ENCODE peak calls at places on chromosome 22, in four cellular contexts. D, A, M and Y are unnamed samples.

GRCh38 chr22:39932918-39933649 is 27.1 kb upstream of the TMA7B start:
- DNase-seq in D (no peak), A (no peak), M (no peak), Y (no peak)

GRCh38 chr22:41672780-41673509 is 15.7 kb downstream of the SNU13 start:
- DNase-seq in D (no peak), A (no peak), M (no peak), Y (no peak)

GRCh38 chr22:46479046-46479445 is 58.4 kb downstream of the CELSR1 start:
- DNase-seq in D (no peak), A (no peak), M (no peak), Y (no peak)

GRCh38 chr22:46614070-46614931 is 5.9 kb upstream of the GRAMD4 start:
- DNase-seq in D (peak; percentile 60), A (no peak), M (no peak), Y (peak; percentile 63)

GRCh38 chr22:30829901-30830550 is 135.4 kb downstream of the OSBP2 start:
- DNase-seq in D (no peak), A (no peak), M (no peak), Y (no peak)

GRCh38 chr22:50734343-50734771 is 3.6 kb upstream of the ACR start:
- DNase-seq in D (no peak), A (no peak), M (peak; percentile 43), Y (no peak)

GRCh38 chr22:47059076-47059475 is 296.6 kb downstream of the TBC1D22A start:
- DNase-seq in D (no peak), A (no peak), M (no peak), Y (no peak)

GRCh38 chr22:50060441-50061140 is 2.5 kb upstream of the TTLL8 start:
- DNase-seq in D (no peak), A (no peak), M (no peak), Y (no peak)

GRCh38 chr22:49962751-49963646 is 2.4 kb downstream of the PIM3 start:
- DNase-seq in D (peak; percentile 16), A (peak; percentile 31), M (peak; percentile 50), Y (peak; percentile 3)

GRCh38 chr22:46830001-46830715 is 67.7 kb downstream of the TBC1D22A start:
- DNase-seq in D (no peak), A (peak; percentile 38), M (no peak), Y (no peak)

GRCh38 chr22:31138126-31138525 is 2.2 kb downstream of the PLA2G3 start:
- DNase-seq in D (no peak), A (no peak), M (no peak), Y (no peak)

GRCh38 chr22:28072066-28072465 is 153.0 kb upstream of the PITPNB start:
- DNase-seq in D (no peak), A (no peak), M (no peak), Y (no peak)

GRCh38 chr22:25702046-25702445 is 39.9 kb upstream of the MYO18B start:
- DNase-seq in D (no peak), A (no peak), M (no peak), Y (no peak)

GRCh38 chr22:31039393-31039792 is 41.7 kb upstream of the SMTN start:
- DNase-seq in D (no peak), A (peak; percentile 23), M (no peak), Y (no peak)

GRCh38 chr22:17846326-17846992 is 72.2 kb upstream of the BID start:
- DNase-seq in D (no peak), A (no peak), M (no peak), Y (no peak)

DNA sequence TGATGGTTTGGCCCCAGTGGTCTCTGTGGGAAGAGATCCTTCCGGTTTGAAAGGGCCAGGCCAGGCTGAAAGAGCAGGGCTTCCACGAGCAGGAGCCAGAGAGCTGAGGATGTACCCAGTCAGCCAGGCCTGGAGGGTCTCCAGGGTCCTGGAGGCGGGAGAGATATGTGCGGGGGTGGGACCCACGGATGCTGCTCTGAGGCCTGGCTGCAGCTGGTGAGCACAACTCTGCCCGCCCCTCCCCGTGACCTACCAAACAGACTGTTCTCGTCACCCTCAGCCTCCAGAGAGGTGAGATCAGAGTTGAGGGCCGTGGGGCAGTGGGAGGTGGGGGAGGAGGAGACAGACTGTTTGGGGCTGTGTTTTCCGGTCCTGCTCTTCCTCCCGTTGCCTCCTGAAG is 42.2 kb downstream of the TRIOBP start:
- DNase-seq in D (no peak), A (peak; percentile 78), M (no peak), Y (no peak)
- TF ChIP-seq CTCF in D (no peak), A (no peak), M (no peak), Y (no peak)

DNA sequence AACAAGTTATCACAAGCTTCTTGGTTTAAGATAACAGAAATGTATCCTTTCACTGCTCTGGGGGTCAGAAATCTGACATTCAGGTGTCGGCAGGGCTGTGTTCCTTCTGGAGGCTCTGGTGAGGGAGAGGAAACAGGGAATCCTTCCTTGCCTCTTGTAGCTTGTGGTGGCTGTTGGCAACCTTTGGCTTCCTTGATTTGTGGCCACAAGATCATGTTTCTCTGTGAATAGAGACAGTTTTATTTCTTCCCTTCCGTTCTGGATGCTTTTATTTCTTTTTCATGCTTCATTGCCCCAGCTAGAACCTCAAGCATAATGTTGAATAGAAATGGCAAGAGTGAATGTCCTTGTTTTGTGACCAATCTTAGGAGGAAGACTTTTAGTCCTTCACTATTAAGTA is 44.0 kb downstream of the MPPED1 start:
- DNase-seq in D (no peak), A (no peak), M (no peak), Y (no peak)
- H3K27me3 ChIP-seq in D (no peaks in the 10 kb centered on the region), A (no peaks in the 10 kb centered on the region), M (no peaks in the 10 kb centered on the region), Y (peaks cover 4% of the 10 kb centered on the region)

DNA sequence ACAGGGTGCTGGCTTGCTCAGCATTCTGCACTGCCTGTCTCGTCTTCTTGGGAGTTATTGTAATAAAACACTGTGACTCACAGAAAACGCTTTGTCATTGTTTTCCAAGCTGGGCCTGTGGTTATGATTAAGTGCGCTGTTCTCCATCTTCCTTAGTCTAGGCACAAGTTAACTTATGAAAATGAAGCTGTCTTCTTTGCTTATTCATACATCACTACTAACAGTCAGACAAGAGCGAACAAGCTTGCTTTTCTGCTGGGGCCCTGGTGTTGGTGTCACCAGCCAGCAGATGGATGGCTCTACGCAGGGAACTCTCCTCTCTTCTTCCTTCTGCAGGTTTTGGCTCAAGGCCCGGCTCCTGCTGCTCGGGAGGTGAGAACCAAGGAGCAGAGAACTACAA is 380.1 kb upstream of the SYN3 start:
- DNase-seq in D (no peak), A (no peak), M (no peak), Y (no peak)
- TF ChIP-seq CTCF in D (no peak), A (no peak), M (no peak), Y (no peak)

GRCh38 chr22:32331236-32331917 is 26.3 kb upstream of the RFPL3 start:
- DNase-seq in D (no peak), A (no peak), M (peak; percentile 31), Y (no peak)
- H3K27me3 ChIP-seq in D (no peaks in the 10 kb centered on the region), A (no peaks in the 10 kb centered on the region), M (no peaks in the 10 kb centered on the region), Y (no peaks in the 10 kb centered on the region)

DNA sequence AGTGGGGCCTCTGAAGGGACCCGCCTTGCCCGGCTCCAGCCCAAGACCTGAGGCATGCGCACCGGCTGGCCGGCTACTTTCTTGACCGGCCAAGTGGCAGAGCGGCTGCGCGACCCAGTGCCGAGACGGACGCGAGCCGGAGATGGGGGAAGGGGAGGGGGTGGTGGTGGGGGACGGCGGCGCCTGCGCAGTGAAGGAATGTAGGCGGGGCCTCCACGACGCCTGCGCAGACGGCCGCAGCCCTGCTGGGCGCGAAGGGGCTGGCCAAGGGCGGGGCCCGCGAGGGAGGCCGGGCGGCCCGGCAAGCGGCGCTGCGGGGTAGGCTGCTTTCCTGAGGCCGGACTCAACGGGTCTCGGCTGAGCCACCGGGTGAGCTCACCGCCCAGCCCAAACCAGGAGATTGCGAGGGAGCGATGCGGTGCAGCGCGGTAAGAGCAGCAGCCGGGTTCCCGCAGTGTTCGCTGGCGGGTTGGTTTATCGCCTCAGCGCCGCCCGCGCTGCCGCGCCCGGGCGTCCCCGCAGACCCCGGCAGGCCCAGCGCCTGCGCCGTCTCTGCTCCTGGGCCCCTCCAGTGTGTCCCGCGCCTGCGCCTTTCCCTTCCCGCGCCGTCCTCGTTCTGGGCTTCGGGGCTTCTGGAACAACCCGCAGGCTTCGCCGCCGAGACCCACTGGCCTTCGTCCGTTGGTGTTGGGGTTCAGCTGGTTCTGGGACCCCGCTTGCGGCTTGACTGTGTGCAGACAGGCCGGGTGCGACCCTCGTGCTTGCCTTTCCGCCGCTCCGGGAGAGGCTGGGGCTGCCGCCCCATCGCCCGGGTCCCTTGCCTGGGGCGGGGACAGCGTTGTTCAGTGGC is at the start of gene SPECC1L:
- DNase-seq in D (peak; percentile 94), A (peak; percentile 95), M (peak; percentile 96), Y (peak; percentile 91)
- TF ChIP-seq CTCF in D (peak; percentile 12), A (peak; percentile 36), M (no peak), Y (no peak)

DNA sequence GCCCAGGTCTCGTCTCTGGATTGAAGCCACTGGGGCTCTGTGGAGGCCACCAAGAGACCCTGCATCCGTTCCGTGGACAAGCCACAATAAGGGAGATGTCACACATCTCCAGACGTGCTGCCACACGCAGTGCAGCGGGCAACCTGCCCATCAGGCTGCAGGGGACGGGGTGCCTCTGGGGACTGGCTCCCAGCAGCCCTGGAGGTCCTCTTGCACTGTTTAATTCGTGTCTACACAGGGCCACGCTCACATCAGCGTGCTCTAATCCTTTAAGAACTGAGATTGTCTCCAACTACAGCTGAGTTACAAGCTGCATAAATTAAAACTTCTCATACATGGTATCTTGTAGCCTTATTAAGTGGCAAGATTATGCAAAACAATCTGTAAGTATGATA is 1232.2 kb downstream of the BRD1 start:
- DNase-seq in D (no peak), A (no peak), M (no peak), Y (no peak)
- H3K27me3 ChIP-seq in D (no peaks in the 10 kb centered on the region), A (no peaks in the 10 kb centered on the region), M (no peaks in the 10 kb centered on the region), Y (no peaks in the 10 kb centered on the region)

GRCh38 chr22:22673099-22673498 is 28.7 kb downstream of the GGTLC2 start:
- DNase-seq in D (no peak), A (no peak), M (no peak), Y (no peak)
- TF ChIP-seq CTCF in D (no peak), A (no peak), M (no peak), Y (no peak)

GRCh38 chr22:26981111-26981510 is 323.7 kb downstream of the MIAT start:
- DNase-seq in D (no peak), A (no peak), M (no peak), Y (no peak)
- H3K27me3 ChIP-seq in D (no peaks in the 10 kb centered on the region), A (no peaks in the 10 kb centered on the region), M (no peaks in the 10 kb centered on the region), Y (no peaks in the 10 kb centered on the region)

DNA sequence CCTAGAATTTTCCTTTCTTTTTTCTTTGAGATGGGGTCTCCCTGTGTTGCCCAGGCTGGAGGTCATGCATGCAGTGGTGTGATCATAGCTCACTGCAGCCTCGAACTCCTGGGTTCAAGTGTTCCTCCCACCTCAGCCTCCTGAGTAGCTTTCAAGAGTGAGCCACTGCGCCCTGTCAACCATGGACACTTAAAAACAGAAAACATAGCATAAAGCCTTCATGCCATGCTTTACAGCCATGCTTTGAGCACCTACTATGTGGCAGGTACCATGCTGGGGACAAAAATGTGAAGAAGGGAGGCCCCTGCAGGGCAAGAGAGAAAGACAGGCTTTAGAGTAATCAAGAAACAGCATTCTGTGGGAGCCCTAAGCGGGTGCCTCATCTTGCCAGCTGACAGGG is 13.7 kb upstream of the GNB1L start:
- DNase-seq in D (no peak), A (no peak), M (no peak), Y (no peak)
- TF ChIP-seq CTCF in D (no peak), A (no peak), M (no peak), Y (no peak)

GRCh38 chr22:48268293-48268692 is 1505.8 kb downstream of the TBC1D22A start:
- DNase-seq in D (no peak), A (no peak), M (no peak), Y (no peak)
- H3K27me3 ChIP-seq in D (no peaks in the 10 kb centered on the region), A (no peaks in the 10 kb centered on the region), M (no peaks in the 10 kb centered on the region), Y (no peaks in the 10 kb centered on the region)